ENCODE peak calls at places on chromosomes 3 and 15, in nine cellular contexts. V, M, G, U, R, A, P, F and B are unnamed samples.

GRCh38 chr15:87924433-87924832 is 332.1 kb downstream of the NTRK3 start:
- DNase-seq in F (no peak), V (no peak), U (no peak), R (no peak), M (no peak), G (no peak), A (no peak), P (no peak), B (no peak)

GRCh38 chr15:99224372-99224771 is 25.0 kb downstream of the TTC23 start:
- DNase-seq in F (no peak), U (no peak), G (no peak), P (no peak), V (no peak), M (no peak), A (no peak), R (no peak), B (no peak)

GRCh38 chr3:69787436-69788168 is 48.3 kb downstream of the MITF start:
- DNase-seq in R (no peak), P (no peak), U (no peak), M (no peak), F (peak; percentile 83), A (no peak), V (no peak), G (peak; percentile 43), B (no peak)

GRCh38 chr15:52184721-52185120 is 6.5 kb downstream of the GNB5 start:
- DNase-seq in U (no peak), F (no peak), G (no peak), A (no peak), P (no peak), M (no peak), V (no peak), R (no peak), B (peak; percentile 43)

GRCh38 chr3:6449099-6449498 is 411.8 kb upstream of the GRM7 start:
- DNase-seq in P (no peak), F (no peak), M (no peak), A (no peak), G (no peak), V (no peak), R (no peak), U (no peak), B (no peak)

GRCh38 chr15:92375057-92375456 is 18.6 kb upstream of the ST8SIA2 start:
- DNase-seq in V (no peak), P (no peak), R (no peak), F (no peak), U (no peak), G (no peak), M (no peak), A (no peak), B (no peak)

GRCh38 chr15:76206325-76206976 is 104.8 kb downstream of the ETFA start:
- DNase-seq in P (peak; percentile 89), V (no peak), U (peak; percentile 56), G (no peak), M (no peak), F (peak; percentile 78), A (peak; percentile 17), R (peak; percentile 94), B (peak; percentile 97)

GRCh38 chr3:21314688-21315087 is 436.3 kb downstream of the ZNF385D start:
- DNase-seq in P (no peak), U (no peak), F (no peak), V (no peak), M (no peak), A (no peak), G (no peak), R (no peak), B (no peak)

GRCh38 chr15:68106656-68107055 is 52.5 kb downstream of the PIAS1 start:
- DNase-seq in P (no peak), R (no peak), G (no peak), F (no peak), V (no peak), A (no peak), M (no peak), U (no peak), B (no peak)

GRCh38 chr3:33139996-33140395 is 26.2 kb downstream of the CRTAP start:
- DNase-seq in A (no peak), U (no peak), G (no peak), R (no peak), F (no peak), V (no peak), M (no peak), P (no peak), B (no peak)

GRCh38 chr15:39785139-39785538 is 2.5 kb upstream of the FSIP1 start:
- DNase-seq in G (no peak), P (peak; percentile 51), M (no peak), F (no peak), R (peak; percentile 33), V (no peak), U (no peak), A (no peak), B (peak; percentile 53)

GRCh38 chr3:195897081-195897852 is 11.1 kb downstream of the TNK2 start:
- DNase-seq in V (peak; percentile 57), U (peak; percentile 64), P (peak; percentile 68), A (no peak), M (no peak), R (no peak), F (peak; percentile 85), G (no peak), B (peak; percentile 53)

GRCh38 chr3:195133462-195133861 is 137.5 kb downstream of the XXYLT1 start:
- DNase-seq in A (no peak), G (peak; percentile 28), P (no peak), V (no peak), M (no peak), U (peak; percentile 52), F (no peak), R (peak; percentile 89), B (no peak)

GRCh38 chr3:39317571-39318169 is 11.8 kb upstream of the CCR8 start:
- DNase-seq in M (no peak), U (no peak), P (no peak), G (no peak), R (no peak), V (no peak), F (peak; percentile 10), A (no peak), B (no peak)

GRCh38 chr3:177460100-177460499 is 262.8 kb upstream of the TBL1XR1 start:
- DNase-seq in V (no peak), G (no peak), P (peak; percentile 15), U (no peak), M (no peak), R (peak; percentile 86), A (no peak), F (no peak), B (no peak)

GRCh38 chr15:29792426-29793159 is 29.7 kb downstream of the TJP1 start:
- DNase-seq in V (no peak), P (no peak), A (no peak), G (peak; percentile 7), R (no peak), U (no peak), M (no peak), F (no peak), B (no peak)

GRCh38 chr15:27392163-27392562 is 421.2 kb downstream of the GABRG3 start:
- DNase-seq in P (no peak), U (no peak), M (no peak), G (no peak), V (no peak), A (no peak), F (no peak), R (no peak), B (no peak)

GRCh38 chr15:23561914-23562313 is 3.6 kb upstream of the MKRN3 start:
- DNase-seq in P (no peak), R (no peak), G (no peak), V (no peak), U (no peak), M (no peak), F (no peak), A (no peak), B (no peak)

GRCh38 chr3:196463804-196464203 is 31.6 kb upstream of the UBXN7 start:
- DNase-seq in G (no peak), F (no peak), R (no peak), P (no peak), M (no peak), V (no peak), A (no peak), U (no peak), B (no peak)

GRCh38 chr15:95874625-95875024 is 455.9 kb upstream of the NR2F2 start:
- DNase-seq in G (no peak), A (no peak), V (no peak), F (no peak), U (no peak), M (no peak), P (no peak), R (no peak), B (no peak)